ENCODE peak calls at places on chromosomes 13 and 19, in ten cellular contexts. L is A549; Y is DND-41; B is GM12878; U is OCI-LY7; Q is tibial nerve; C is PC-9; F is heart right ventricle; M is CD4-positive, alpha-beta memory T cell; H is lung. G is an unnamed sample.
A peak's percentile ranks its signal among the peaks of the same experiment; 100 is the strongest.

GRCh38 chr13:113726961-113727411 is 32.0 kb upstream of the TMEM255B start:
- DNase-seq in F (no peak), L (no peak), C (no peak), Q (no peak), Y (no peak), B (no peak), H (no peak), M (no peak), U (no peak), G (no peak)

GRCh38 chr13:27854606-27855005 is 62.3 kb downstream of the GSX1 start:
- DNase-seq in C (no peak), H (no peak), F (no peak), L (no peak), B (no peak), Q (no peak), M (no peak), U (no peak), Y (no peak), G (no peak)

GRCh38 chr19:18939922-18940775 is 868 bp downstream of the HOMER3 start:
- DNase-seq in H (no peak), Y (no peak), C (no peak), U (no peak), M (no peak), Q (peak; percentile 27), F (peak; percentile 39), L (no peak), B (no peak), G (no peak)

GRCh38 chr13:96397807-96398206 is 307.9 kb downstream of the HS6ST3 start:
- DNase-seq in B (no peak), L (no peak), H (no peak), Q (no peak), C (no peak), F (no peak), Y (no peak), U (no peak), M (no peak), G (no peak)

GRCh38 chr13:45500492-45501174 is 35.9 kb downstream of the COG3 start:
- DNase-seq in Q (no peak), L (no peak), H (no peak), Y (no peak), C (peak; percentile 80), M (no peak), F (no peak), B (no peak), U (no peak), G (no peak)

GRCh38 chr13:53198017-53198416 is 169.4 kb downstream of the OLFM4 start:
- DNase-seq in L (no peak), C (no peak), Y (no peak), H (no peak), B (no peak), M (no peak), U (no peak), Q (no peak), F (no peak), G (no peak)

GRCh38 chr13:97448503-97449251 is 14.7 kb downstream of the RAP2A start:
- DNase-seq in F (no peak), Y (no peak), H (no peak), L (no peak), U (no peak), C (no peak), Q (no peak), M (no peak), B (peak; percentile 45), G (no peak)

GRCh38 chr13:109687559-109688448 is 98.6 kb downstream of the IRS2 start:
- DNase-seq in L (no peak), C (no peak), B (no peak), U (no peak), H (no peak), Y (no peak), F (no peak), Q (no peak), M (no peak), G (no peak)

GRCh38 chr13:34578917-34579316 is 363.2 kb upstream of the NBEA start:
- DNase-seq in F (no peak), U (no peak), Y (no peak), C (no peak), L (no peak), B (no peak), H (no peak), M (no peak), Q (no peak), G (no peak)

GRCh38 chr13:27830010-27830409 is 37.7 kb downstream of the GSX1 start:
- DNase-seq in Y (peak; percentile 46), U (peak; percentile 63), C (no peak), H (peak; percentile 33), F (peak; percentile 48), B (no peak), L (peak; percentile 35), M (peak; percentile 49), Q (peak; percentile 23), G (peak; percentile 19)

GRCh38 chr19:15284896-15285295 is 47.4 kb downstream of the BRD4 start:
- DNase-seq in B (no peak), U (no peak), M (no peak), H (no peak), L (no peak), Y (no peak), F (no peak), Q (no peak), C (no peak), G (no peak)

GRCh38 chr13:41457589-41458186 is 338 bp downstream of the RGCC start:
- DNase-seq in Y (no peak), C (no peak), F (peak; percentile 22), H (peak; percentile 33), L (no peak), B (no peak), M (peak; percentile 62), Q (no peak), U (peak; percentile 51), G (no peak)

GRCh38 chr13:92735909-92736308 is 490.7 kb upstream of the GPC6 start:
- DNase-seq in F (no peak), L (no peak), C (no peak), M (no peak), U (no peak), Q (no peak), H (no peak), Y (no peak), B (no peak), G (no peak)

GRCh38 chr13:20274466-20274865 is 42.3 kb upstream of the GJB6 start:
- DNase-seq in H (peak; percentile 42), B (no peak), C (peak; percentile 84), F (no peak), Q (no peak), L (no peak), M (no peak), Y (no peak), U (no peak), G (no peak)

DNA sequence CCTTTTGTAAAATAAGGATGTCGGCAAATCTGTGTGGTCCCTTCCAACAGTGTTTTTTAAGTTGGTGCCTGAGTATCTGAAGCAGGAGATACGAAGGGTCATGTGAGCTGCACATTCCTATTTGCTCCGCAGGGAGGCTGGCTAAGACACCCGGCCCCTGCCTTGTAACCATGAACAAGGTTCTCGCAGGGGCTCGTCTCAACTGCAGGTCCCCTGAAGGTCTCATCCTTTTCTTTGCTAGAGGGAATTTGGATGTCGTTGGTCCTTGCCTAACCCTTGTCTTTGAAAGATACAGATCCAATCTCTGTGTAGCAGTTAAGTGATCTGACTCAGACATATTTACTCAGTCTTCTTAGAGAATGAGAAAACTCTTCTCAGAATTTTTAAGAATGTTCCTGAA is 64.4 kb downstream of the LRCH1 start:
- DNase-seq in L (no peak), Q (no peak), B (no peak), F (no peak), Y (no peak), M (no peak), U (no peak), H (no peak), C (no peak), G (no peak)
- H3K4me1 ChIP-seq in L (peaks cover 71% of the 10 kb centered on the region), Q (peaks cover 43% of the 10 kb centered on the region), B (peaks cover 50% of the 10 kb centered on the region), F (peaks cover 72% of the 10 kb centered on the region), Y (no peaks in the 10 kb centered on the region), M (peaks cover 4% of the 10 kb centered on the region), U (peaks cover 56% of the 10 kb centered on the region), H (peaks cover 13% of the 10 kb centered on the region), C (no peaks in the 10 kb centered on the region), G (peaks cover 2% of the 10 kb centered on the region)

GRCh38 chr19:12232961-12233360 is 61.7 kb downstream of the ZNF44 start:
- DNase-seq in U (no peak), Y (no peak), M (no peak), L (no peak), B (no peak), Q (no peak), H (no peak), C (no peak), F (no peak), G (no peak)

DNA sequence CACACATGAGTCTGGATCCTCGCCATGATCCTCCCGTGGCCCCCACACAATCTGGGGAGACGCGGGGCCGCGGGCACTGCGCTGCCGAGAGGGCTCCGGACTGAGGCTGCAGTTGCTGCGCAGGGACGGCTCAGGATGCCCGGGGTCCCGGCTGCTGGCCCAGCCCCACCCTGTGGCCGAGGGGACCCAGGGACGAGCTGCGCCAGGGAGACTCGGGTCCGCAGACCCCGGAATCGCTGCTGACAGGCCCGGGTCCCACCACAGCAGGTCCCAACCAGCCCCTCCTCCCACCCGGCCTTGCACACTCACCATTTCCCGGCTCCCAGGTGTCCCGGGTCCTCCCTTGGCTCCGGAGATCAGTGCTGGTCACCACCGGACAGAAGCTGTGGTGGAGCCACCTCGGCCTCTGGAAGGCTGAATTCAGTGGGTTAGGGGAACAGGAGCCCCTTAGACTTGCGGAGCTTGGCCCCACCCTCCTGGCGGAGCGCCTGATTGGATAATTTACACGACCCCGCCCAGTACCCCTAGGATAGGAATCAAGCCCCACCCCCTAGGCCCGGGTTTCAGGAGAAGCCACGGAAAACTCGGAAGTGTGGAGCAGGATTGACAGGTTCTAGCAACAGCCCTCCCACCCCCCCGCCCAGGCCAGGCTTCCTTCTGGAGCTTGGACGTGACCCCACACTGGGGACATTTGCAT is 57.4 kb downstream of the ZNF44 start:
- DNase-seq in F (no peak), Y (no peak), Q (no peak), B (no peak), H (no peak), M (no peak), L (no peak), C (no peak), U (no peak), G (no peak)
- H3K4me1 ChIP-seq in F (no peaks in the 10 kb centered on the region), Y (no peaks in the 10 kb centered on the region), Q (no peaks in the 10 kb centered on the region), B (no peaks in the 10 kb centered on the region), H (peaks cover 6% of the 10 kb centered on the region), M (no peaks in the 10 kb centered on the region), L (no peaks in the 10 kb centered on the region), C (no peaks in the 10 kb centered on the region), U (no peaks in the 10 kb centered on the region), G (no peaks in the 10 kb centered on the region)

DNA sequence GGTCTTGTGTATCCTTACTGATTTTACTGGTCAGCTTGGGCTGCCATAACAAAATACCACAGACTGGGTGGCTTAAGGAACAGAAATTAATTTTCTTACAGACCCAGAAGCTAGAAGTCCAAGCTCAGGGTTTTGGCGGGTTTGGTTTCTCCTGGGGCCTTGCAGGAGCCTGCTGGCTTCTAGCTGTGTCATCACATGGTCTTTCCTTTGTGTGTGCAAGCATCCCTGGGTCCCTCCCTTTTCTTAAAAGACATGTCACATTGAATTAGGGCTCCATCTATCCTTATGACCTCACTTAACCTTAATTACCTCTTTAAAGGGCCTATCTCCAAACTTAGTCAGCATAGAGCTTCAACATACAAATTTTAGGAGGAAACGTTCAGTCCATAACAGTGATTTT is 23.4 kb downstream of the UBAC2 start:
- DNase-seq in M (no peak), L (no peak), Y (no peak), C (peak; percentile 30), H (no peak), Q (no peak), B (no peak), U (peak; percentile 38), F (no peak), G (no peak)
- H3K4me1 ChIP-seq in M (peaks cover 96% of the 10 kb centered on the region), L (peaks cover 12% of the 10 kb centered on the region), Y (peaks cover 69% of the 10 kb centered on the region), C (peaks cover 20% of the 10 kb centered on the region), H (peaks cover 29% of the 10 kb centered on the region), Q (peaks cover 31% of the 10 kb centered on the region), B (peaks cover 23% of the 10 kb centered on the region), U (peaks cover 96% of the 10 kb centered on the region), F (peaks cover 50% of the 10 kb centered on the region), G (peaks cover 93% of the 10 kb centered on the region)

GRCh38 chr19:1172353-1173159 is 1.5 kb downstream of the SBNO2 start:
- DNase-seq in F (peak; percentile 46), L (peak; percentile 54), B (no peak), M (no peak), C (peak; percentile 42), Q (peak; percentile 61), Y (no peak), U (no peak), H (no peak), G (no peak)
- H3K4me1 ChIP-seq in F (peaks cover 20% of the 10 kb centered on the region), L (peaks cover 71% of the 10 kb centered on the region), B (peaks cover 16% of the 10 kb centered on the region), M (peaks cover 42% of the 10 kb centered on the region), C (peaks cover 52% of the 10 kb centered on the region), Q (peaks cover 73% of the 10 kb centered on the region), Y (peaks cover 41% of the 10 kb centered on the region), U (peaks cover 15% of the 10 kb centered on the region), H (no peaks in the 10 kb centered on the region), G (peaks cover 23% of the 10 kb centered on the region)